ENCODE peak calls at places on chromosome 5, in eight cellular contexts. S, X, Q, U, I, G, J and K are unnamed samples.

GRCh38 chr5:75006821-75007536 is 45.4 kb downstream of the GCNT4 start:
- DNase-seq in S (no peak), X (no peak), Q (no peak), U (no peak), I (no peak), G (no peak), J (no peak), K (peak; percentile 16)

GRCh38 chr5:168303398-168304020 is 12.1 kb downstream of the WWC1 start:
- DNase-seq in S (no peak), X (no peak), Q (no peak), U (no peak), I (no peak), G (no peak), J (no peak), K (no peak)

GRCh38 chr5:136021016-136021405 is 7.8 kb upstream of the TGFBI start:
- DNase-seq in S (no peak), X (peak; percentile 11), Q (no peak), U (peak; percentile 89), I (peak; percentile 53), G (no peak), J (no peak), K (peak; percentile 86)

GRCh38 chr5:108989761-108990392 is 242.2 kb downstream of the FER start:
- DNase-seq in S (no peak), X (no peak), Q (no peak), U (peak; percentile 36), I (no peak), G (no peak), J (no peak), K (peak; percentile 48)

GRCh38 chr5:83255268-83255667 is 177.9 kb downstream of the XRCC4 start:
- DNase-seq in S (no peak), X (no peak), Q (no peak), U (peak; percentile 69), I (no peak), G (no peak), J (no peak), K (peak; percentile 80)

GRCh38 chr5:87137280-87137679 is 130.4 kb upstream of the RASA1 start:
- DNase-seq in S (no peak), X (no peak), Q (no peak), U (peak; percentile 41), I (no peak), G (no peak), J (no peak), K (no peak)

GRCh38 chr5:148858106-148858505 is 31.7 kb downstream of the ADRB2 start:
- DNase-seq in S (no peak), X (no peak), Q (no peak), U (peak; percentile 55), I (no peak), G (no peak), J (no peak), K (no peak)

GRCh38 chr5:110956280-110956912 is 115.1 kb upstream of the TSLP start:
- DNase-seq in S (no peak), X (peak; percentile 58), Q (no peak), U (no peak), I (no peak), G (no peak), J (no peak), K (no peak)

GRCh38 chr5:155983954-155984353 is 343.0 kb upstream of the SGCD start:
- DNase-seq in S (no peak), X (no peak), Q (no peak), U (peak; percentile 62), I (peak; percentile 21), G (no peak), J (no peak), K (peak; percentile 8)

GRCh38 chr5:150295741-150296486 is 6.3 kb upstream of the CAMK2A start:
- DNase-seq in S (peak; percentile 59), X (no peak), Q (no peak), U (peak; percentile 38), I (no peak), G (no peak), J (no peak), K (no peak)

GRCh38 chr5:124511791-124512190 is 234.6 kb downstream of the ZNF608 start:
- DNase-seq in S (no peak), X (no peak), Q (no peak), U (peak; percentile 38), I (no peak), G (no peak), J (no peak), K (peak; percentile 71)

GRCh38 chr5:125412561-125413535 is 666.4 kb upstream of the ZNF608 start:
- DNase-seq in S (no peak), X (peak; percentile 87), Q (peak; percentile 93), U (peak; percentile 81), I (peak; percentile 9), G (no peak), J (peak; percentile 4), K (peak; percentile 94)

GRCh38 chr5:30069441-30070263 is 1123.8 kb upstream of the CDH6 start:
- DNase-seq in S (no peak), X (no peak), Q (no peak), U (no peak), I (no peak), G (no peak), J (no peak), K (no peak)

GRCh38 chr5:81303563-81303962 is 2.2 kb downstream of the ZCCHC9 start:
- DNase-seq in S (peak; percentile 52), X (no peak), Q (no peak), U (peak; percentile 87), I (no peak), G (no peak), J (peak; percentile 20), K (peak; percentile 78)

GRCh38 chr5:43854697-43855292 is 251.8 kb downstream of the NNT start:
- DNase-seq in S (no peak), X (no peak), Q (peak; percentile 73), U (peak; percentile 17), I (no peak), G (no peak), J (no peak), K (no peak)

GRCh38 chr5:143064207-143064606 is 294.0 kb downstream of the ARHGAP26 start:
- DNase-seq in S (peak; percentile 69), X (no peak), Q (no peak), U (peak; percentile 74), I (no peak), G (no peak), J (no peak), K (peak; percentile 45)

GRCh38 chr5:172430354-172430753 is 24.0 kb downstream of the SH3PXD2B start:
- DNase-seq in S (no peak), X (no peak), Q (no peak), U (no peak), I (no peak), G (no peak), J (no peak), K (no peak)
- H3K4me1 ChIP-seq in S (no peaks in the 10 kb centered on the region), X (no peaks in the 10 kb centered on the region), Q (peaks cover 18% of the 10 kb centered on the region), U (peaks cover 38% of the 10 kb centered on the region), I (peaks cover 6% of the 10 kb centered on the region), G (no peaks in the 10 kb centered on the region), J (peaks cover 62% of the 10 kb centered on the region), K (peaks cover 14% of the 10 kb centered on the region)

GRCh38 chr5:153957205-153957604 is 81.5 kb downstream of the FAM114A2 start:
- DNase-seq in S (no peak), X (no peak), Q (no peak), U (no peak), I (no peak), G (no peak), J (no peak), K (no peak)

GRCh38 chr5:153959134-153959957 is 79.4 kb downstream of the FAM114A2 start:
- DNase-seq in S (no peak), X (peak; percentile 82), Q (peak; percentile 84), U (peak; percentile 52), I (no peak), G (no peak), J (no peak), K (peak; percentile 76)

GRCh38 chr5:153965102-153965645 is 73.5 kb downstream of the FAM114A2 start:
- DNase-seq in S (no peak), X (peak; percentile 74), Q (peak; percentile 83), U (peak; percentile 69), I (peak; percentile 83), G (peak; percentile 13), J (peak; percentile 55), K (peak; percentile 62)

GRCh38 chr5:153964201-153965101 is 74.3 kb downstream of the FAM114A2 start:
- DNase-seq in S (no peak), X (peak; percentile 53), Q (no peak), U (no peak), I (no peak), G (no peak), J (no peak), K (no peak)

GRCh38 chr5:153960269-153961215 is 78.2 kb downstream of the FAM114A2 start:
- DNase-seq in S (no peak), X (peak; percentile 38), Q (no peak), U (peak; percentile 24), I (no peak), G (no peak), J (no peak), K (no peak)
- H3K4me2 ChIP-seq in S (no peak overlapping the region), X (no peak overlapping the region), Q (no peak overlapping the region), U (no peak overlapping the region), I (no peak overlapping the region), G (no peak overlapping the region), J (no peak overlapping the region), K (no peak overlapping the region)

GRCh38 chr5:123089572-123089970 is 530 bp downstream of the PRDM6 start:
- DNase-seq in S (no peak), X (peak; percentile 74), Q (peak; percentile 66), U (peak; percentile 73), I (no peak), G (no peak), J (peak; percentile 12), K (peak; percentile 34)
- H3K4me1 ChIP-seq in S (peaks cover 8% of the 10 kb centered on the region), X (peaks cover 7% of the 10 kb centered on the region), Q (peaks cover 44% of the 10 kb centered on the region), U (no peaks in the 10 kb centered on the region), I (peaks cover 22% of the 10 kb centered on the region), G (no peaks in the 10 kb centered on the region), J (peaks cover 18% of the 10 kb centered on the region), K (peaks cover 7% of the 10 kb centered on the region)

DNA sequence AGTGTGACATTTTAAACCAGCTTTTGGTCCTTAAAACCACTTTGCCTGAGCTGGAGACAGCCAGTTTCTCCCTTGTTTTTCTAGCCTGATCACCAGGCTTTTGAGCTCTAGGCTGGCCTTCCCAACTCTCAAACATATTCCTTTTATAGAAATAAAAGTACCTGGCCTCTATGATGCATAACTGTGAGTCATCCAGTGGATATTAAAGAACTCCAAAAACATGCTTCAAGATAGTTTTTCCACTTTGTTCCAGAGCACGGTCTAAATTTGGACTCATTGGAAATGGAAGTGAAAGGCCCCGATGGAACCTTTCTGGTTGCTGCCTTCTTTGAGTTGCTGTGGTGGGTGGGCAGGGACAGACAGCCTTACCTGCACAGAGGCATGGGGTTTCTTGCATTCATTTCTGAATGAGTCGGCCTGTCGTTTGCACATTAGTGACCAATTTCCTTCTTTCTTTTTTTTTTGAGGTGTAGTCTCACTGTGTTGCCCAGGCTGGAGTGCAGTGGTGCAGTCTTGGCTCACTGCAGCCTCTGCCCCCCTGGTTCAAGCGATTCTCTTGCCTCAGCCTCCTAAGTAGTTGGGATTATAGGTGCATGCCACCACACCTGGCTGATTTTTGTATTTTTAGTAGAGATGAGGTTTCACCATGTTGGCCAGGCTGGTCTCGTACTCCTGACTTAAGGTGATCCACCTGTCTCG is 43.1 kb downstream of the TRIO start:
- DNase-seq in S (no peak), X (no peak), Q (no peak), U (peak; percentile 77), I (no peak), G (no peak), J (no peak), K (peak; percentile 89)
- H3K4me2 ChIP-seq in S (peak overlapping the region; percentile 72), X (no peak overlapping the region), Q (no peak overlapping the region), U (peak overlapping the region; percentile 83), I (peak overlapping the region; percentile 86), G (peak overlapping the region; percentile 46), J (no peak overlapping the region), K (peak overlapping the region; percentile 72)